ENCODE peak calls at places on chromosomes 16 and 17, in ten cellular contexts. E, M, D, O, L, V, T, H, U and F are unnamed samples.

GRCh38 chr16:24273511-24273910 is 17.4 kb downstream of the CACNG3 start:
- DNase-seq in U (no peak), L (no peak), M (no peak), E (no peak), T (no peak), H (no peak), D (no peak), O (no peak), V (peak; percentile 1), F (no peak)

GRCh38 chr17:27635275-27635823 is 4.4 kb downstream of the LGALS9 start:
- DNase-seq in T (peak; percentile 73), O (no peak), L (no peak), D (no peak), U (no peak), V (no peak), M (no peak), H (no peak), E (no peak), F (no peak)

GRCh38 chr16:30874821-30875717 is 18.8 kb downstream of the BCL7C start:
- DNase-seq in U (peak; percentile 93), E (peak; percentile 74), O (peak; percentile 87), L (peak; percentile 90), T (peak; percentile 95), M (peak; percentile 96), H (peak; percentile 93), D (peak; percentile 91), V (peak; percentile 90), F (peak; percentile 84)

GRCh38 chr16:47538472-47538871 is 77.3 kb downstream of the PHKB start:
- DNase-seq in V (no peak), M (no peak), T (no peak), D (no peak), O (no peak), E (no peak), L (no peak), H (no peak), U (no peak), F (no peak)

GRCh38 chr17:28644782-28645575 is at the start of gene BLTP2:
- DNase-seq in T (peak; percentile 98), D (peak; percentile 97), M (peak; percentile 97), E (peak; percentile 86), L (peak; percentile 96), U (peak; percentile 97), H (peak; percentile 97), V (peak; percentile 93), O (peak; percentile 95), F (peak; percentile 94)

GRCh38 chr17:77318491-77319210 is 177.9 kb downstream of the SEC14L1 start:
- DNase-seq in D (no peak), O (no peak), M (no peak), V (peak; percentile 38), E (no peak), L (peak; percentile 42), U (peak; percentile 44), H (no peak), T (peak; percentile 53), F (no peak)

GRCh38 chr17:62705781-62706597 is 78.5 kb downstream of the MRC2 start:
- DNase-seq in M (peak; percentile 28), E (no peak), V (peak; percentile 66), U (no peak), H (no peak), L (no peak), T (no peak), O (no peak), D (peak; percentile 49), F (peak; percentile 20)

GRCh38 chr17:60193482-60193881 is 43.7 kb downstream of the CA4 start:
- DNase-seq in V (no peak), H (no peak), M (no peak), D (no peak), U (no peak), E (no peak), L (no peak), T (no peak), O (no peak), F (no peak)

GRCh38 chr16:88369447-88370008 is 13.2 kb upstream of the ZNF469 start:
- DNase-seq in T (peak; percentile 25), V (no peak), L (no peak), O (no peak), D (no peak), U (no peak), E (no peak), M (no peak), H (no peak), F (no peak)

GRCh38 chr17:73952498-73953205 is 250.8 kb upstream of the RPL38 start:
- DNase-seq in D (peak; percentile 23), M (peak; percentile 75), H (peak; percentile 40), E (no peak), O (peak; percentile 12), L (no peak), V (no peak), U (peak; percentile 36), T (no peak), F (peak; percentile 24)

GRCh38 chr17:50115744-50116143 is 14.2 kb downstream of the SAMD14 start:
- DNase-seq in U (peak; percentile 63), H (no peak), V (no peak), O (no peak), D (no peak), T (no peak), L (no peak), E (no peak), M (no peak), F (no peak)

GRCh38 chr16:51674615-51675014 is 523.5 kb upstream of the SALL1 start:
- DNase-seq in H (no peak), T (no peak), U (no peak), E (no peak), D (no peak), V (no peak), M (no peak), L (no peak), O (no peak), F (no peak)

GRCh38 chr17:81165246-81166032 is at the start of gene PVALEF:
- DNase-seq in V (no peak), O (no peak), H (no peak), L (no peak), E (no peak), M (peak; percentile 76), D (no peak), U (no peak), T (no peak), F (peak; percentile 81)

GRCh38 chr16:24538756-24539294 is 541 bp upstream of the RBBP6 start:
- DNase-seq in U (peak; percentile 67), T (no peak), L (no peak), E (no peak), D (no peak), H (no peak), M (no peak), O (no peak), V (no peak), F (peak; percentile 55)

GRCh38 chr16:65123846-65124513 is 2.1 kb upstream of the CDH11 start:
- DNase-seq in L (no peak), V (no peak), U (no peak), O (no peak), H (no peak), D (no peak), E (no peak), M (no peak), T (no peak), F (no peak)

GRCh38 chr17:35617505-35617904 is 30.4 kb downstream of the AP2B1 start:
- DNase-seq in E (no peak), V (no peak), T (no peak), U (no peak), H (no peak), L (no peak), M (no peak), O (no peak), D (no peak), F (no peak)

GRCh38 chr16:47565454-47565853 is 104.3 kb downstream of the PHKB start:
- DNase-seq in U (no peak), V (peak; percentile 67), M (no peak), E (no peak), T (peak; percentile 82), H (peak; percentile 73), O (no peak), L (no peak), D (peak; percentile 55), F (no peak)

GRCh38 chr16:31298958-31299357 is 39.2 kb downstream of the ITGAM start:
- DNase-seq in D (no peak), L (no peak), U (no peak), T (no peak), M (no peak), E (no peak), O (no peak), V (no peak), H (no peak), F (no peak)

GRCh38 chr16:81457326-81458133 is 12.9 kb downstream of the CMIP start:
- DNase-seq in O (no peak), V (peak; percentile 80), E (peak; percentile 16), H (no peak), M (no peak), U (no peak), T (no peak), D (no peak), L (no peak), F (no peak)

DNA sequence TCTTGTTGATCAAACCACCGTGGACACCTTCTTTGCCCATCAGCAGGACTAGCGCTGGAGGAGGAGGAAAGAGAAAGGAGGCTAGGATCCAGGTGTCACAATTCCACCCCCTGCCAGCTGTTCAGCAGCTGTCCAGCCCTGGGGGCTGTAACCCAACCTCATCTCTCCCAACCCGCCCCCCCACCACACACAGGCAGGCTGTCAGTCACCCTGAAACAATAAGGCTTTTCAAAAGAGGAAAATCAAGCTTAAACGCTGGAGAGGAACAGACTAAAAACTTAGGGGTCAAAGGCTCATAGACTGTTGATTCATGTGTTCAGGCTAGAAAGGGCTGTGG is 2.4 kb downstream of the PFN1 start:
- DNase-seq in T (no peak), V (no peak), D (no peak), H (no peak), M (no peak), O (no peak), U (no peak), E (no peak), L (no peak), F (no peak)
- H3K27ac ChIP-seq in T (peak overlapping the region; percentile 16), V (peak overlapping the region; percentile 74), D (peak overlapping the region; percentile 14), H (peak overlapping the region; percentile 100), M (peak overlapping the region; percentile 94), O (peak overlapping the region; percentile 94), U (peak overlapping the region; percentile 72), E (peak overlapping the region; percentile 99), L (peak overlapping the region; percentile 93), F (no peak overlapping the region)

GRCh38 chr17:43907425-43907981 is at the start of gene MPP2:
- DNase-seq in D (peak; percentile 69), T (peak; percentile 87), E (peak; percentile 64), L (peak; percentile 79), O (peak; percentile 60), H (peak; percentile 72), M (peak; percentile 92), U (peak; percentile 73), V (peak; percentile 76), F (peak; percentile 82)
- H3K27ac ChIP-seq in D (peak within 1 kb of the TSS; percentile 88), T (peak within 1 kb of the TSS; percentile 94), E (peak within 1 kb of the TSS; percentile 62), L (peak within 1 kb of the TSS; percentile 84), O (peak within 1 kb of the TSS; percentile 58), H (peak within 1 kb of the TSS; percentile 79), M (no peak within 1 kb of the TSS), U (peak within 1 kb of the TSS; percentile 71), V (peak within 1 kb of the TSS; percentile 38), F (peak within 1 kb of the TSS; percentile 94)

GRCh38 chr17:57578608-57578990 is 166.5 kb downstream of the CCDC182 start:
- DNase-seq in V (peak; percentile 62), O (no peak), T (no peak), H (no peak), L (no peak), U (no peak), D (no peak), M (no peak), E (no peak), F (no peak)
- H3K27ac ChIP-seq in V (no peak overlapping the region), O (no peak overlapping the region), T (no peak overlapping the region), H (peak overlapping the region; percentile 73), L (no peak overlapping the region), U (no peak overlapping the region), D (peak overlapping the region; percentile 69), M (no peak overlapping the region), E (no peak overlapping the region), F (peak overlapping the region; percentile 83)

GRCh38 chr17:56141046-56141839 is 12.0 kb upstream of the ANKFN1 start:
- DNase-seq in H (no peak), E (no peak), U (no peak), T (no peak), O (no peak), D (no peak), M (peak; percentile 40), V (peak; percentile 91), L (no peak), F (no peak)
- H3K27ac ChIP-seq in H (no peak overlapping the region), E (no peak overlapping the region), U (no peak overlapping the region), T (no peak overlapping the region), O (no peak overlapping the region), D (no peak overlapping the region), M (no peak overlapping the region), V (no peak overlapping the region), L (no peak overlapping the region), F (no peak overlapping the region)